ENCODE peak calls at places on chromosomes 1 and 21, in seven cellular contexts. D is GM04504; V is adrenal gland; G is LHCN-M2; O is CD4-positive, alpha-beta T cell; M is activated CD4-positive, alpha-beta T cell treated with anti-CD3 and anti-CD28 coated beads for 4 hours; X is stimulated activated CD8-positive, alpha-beta memory T cell treated with anti-CD3 and anti-CD28 coated beads, Interleukin-4, amount 100 ng/mL, for 1 hour. Y is an unnamed sample.

GRCh38 chr1:155136728-155137127 is 1.1 kb downstream of the SLC50A1 start:
- DNase-seq in V (no peak), M (peak), G (no peak), D (no peak), X (no peak), O (no peak), Y (no peak)

GRCh38 chr21:44984792-44985440 is 45.1 kb downstream of the SLX9 start:
- DNase-seq in V (peak), G (no peak), D (no peak), M (no peak), O (no peak), X (no peak), Y (peak)

GRCh38 chr1:239547987-239548386 is 161.6 kb downstream of the CHRM3 start:
- DNase-seq in D (no peak), V (no peak), G (peak), M (no peak), O (no peak), X (no peak), Y (no peak)

GRCh38 chr1:37162059-37162458 is 127.7 kb upstream of the GRIK3 start:
- DNase-seq in M (no peak), D (no peak), G (no peak), O (no peak), X (no peak), V (no peak), Y (no peak)

GRCh38 chr1:22131875-22132486 is 10.9 kb downstream of the WNT4 start:
- DNase-seq in O (peak), M (peak), X (peak), D (no peak), V (no peak), G (no peak), Y (no peak)

GRCh38 chr1:17826165-17826488 is 71.0 kb downstream of the ACTL8 start:
- DNase-seq in O (no peak), G (peak), X (no peak), V (no peak), M (no peak), D (peak), Y (peak)

GRCh38 chr1:19974822-19975416 is 4.5 kb downstream of the PLA2G2A start:
- DNase-seq in D (peak), O (no peak), X (no peak), M (no peak), G (peak), V (peak), Y (peak)

GRCh38 chr1:185694081-185694480 is 40.1 kb upstream of the HMCN1 start:
- DNase-seq in G (no peak), M (peak), X (no peak), V (no peak), D (no peak), O (no peak), Y (no peak)

GRCh38 chr1:158028956-158029355 is 35.5 kb downstream of the KIRREL1 start:
- DNase-seq in O (no peak), X (no peak), G (no peak), V (no peak), D (no peak), M (no peak), Y (no peak)

GRCh38 chr1:47651311-47652089 is 213.7 kb downstream of the FOXD2 start:
- DNase-seq in M (no peak), X (no peak), D (no peak), O (no peak), G (no peak), V (no peak), Y (no peak)

GRCh38 chr21:39630191-39630591 is 17.5 kb downstream of the B3GALT5 start:
- DNase-seq in M (no peak), G (peak), D (peak), X (no peak), O (no peak), V (no peak), Y (no peak)

GRCh38 chr1:64133036-64133435 is 70.4 kb upstream of the UBE2U start:
- DNase-seq in V (no peak), O (no peak), X (no peak), G (peak), M (no peak), D (peak), Y (no peak)

GRCh38 chr21:41611966-41612606 is 104.1 kb upstream of the TMPRSS2 start:
- DNase-seq in X (no peak), D (no peak), O (no peak), V (no peak), M (no peak), G (no peak), Y (no peak)

GRCh38 chr1:172421974-172422604 is 1.6 kb downstream of the C1orf105 start:
- DNase-seq in G (no peak), V (no peak), O (no peak), X (no peak), D (no peak), M (no peak), Y (peak)

GRCh38 chr1:229342305-229342901 is 444 bp downstream of the CCSAP start:
- DNase-seq in O (peak), D (peak), G (peak), V (peak), M (peak), X (peak), Y (peak)

GRCh38 chr1:220153147-220153546 is 59.2 kb downstream of the IARS2 start:
- DNase-seq in D (no peak), G (peak), M (no peak), X (no peak), V (no peak), O (no peak), Y (no peak)

GRCh38 chr1:113786055-113786454 is 26.2 kb downstream of the RSBN1 start:
- DNase-seq in V (no peak), D (no peak), X (no peak), G (peak), M (no peak), O (no peak), Y (no peak)

GRCh38 chr1:225114354-225114995 is 185.0 kb downstream of the DNAH14 start:
- DNase-seq in G (peak), D (no peak), O (no peak), M (no peak), V (no peak), X (no peak), Y (no peak)

GRCh38 chr1:99738858-99739465 is 27.5 kb downstream of the FRRS1 start:
- DNase-seq in V (no peak), X (no peak), O (no peak), G (no peak), M (no peak), D (no peak), Y (no peak)

GRCh38 chr1:215114154-215114933 is 31.8 kb downstream of the KCNK2 start:
- DNase-seq in D (peak), G (peak), X (no peak), V (no peak), M (no peak), O (no peak), Y (no peak)

GRCh38 chr21:35861656-35862055 is 198.7 kb downstream of the SETD4 start:
- DNase-seq in V (no peak), O (no peak), G (no peak), M (no peak), X (no peak), D (peak), Y (no peak)

GRCh38 chr21:35411434-35411833 is 362.3 kb upstream of the RUNX1 start:
- DNase-seq in G (no peak), M (no peak), D (no peak), V (no peak), O (no peak), X (no peak), Y (no peak)

GRCh38 chr1:104593418-104594187 is 843.9 kb downstream of the AMY1C start:
- DNase-seq in G (no peak), X (no peak), O (no peak), V (no peak), D (no peak), M (no peak), Y (no peak)

GRCh38 chr1:41813755-41814694 is 104.7 kb downstream of the HIVEP3 start:
- DNase-seq in V (no peak), M (no peak), X (no peak), D (no peak), G (no peak), O (no peak), Y (peak)

GRCh38 chr1:41580021-41580420 is 95.5 kb upstream of the EDN2 start:
- DNase-seq in X (no peak), M (no peak), G (no peak), V (no peak), O (no peak), D (no peak), Y (no peak)

GRCh38 chr1:27364696-27365371 is 1.9 kb downstream of the MAP3K6 start:
- DNase-seq in M (no peak), V (no peak), O (no peak), X (no peak), D (no peak), G (no peak), Y (no peak)

Y was measured in right cardiac atrium.